ENCODE peak calls at places on chromosomes 13 and 19, in nine cellular contexts. Z is T-cell; E is pancreas; L is left cardiac atrium; G is stimulated activated effector memory CD8-positive, alpha-beta T cell treated with anti-CD3 and anti-CD28 coated beads, Interleukin-12 subunit alpha, Interleukin-12 subunit beta, amount 100 ng/mL, for 72 hours; M is mucosa of descending colon; O is right lobe of liver; C is effector memory CD8-positive, alpha-beta T cell; U is CD4-positive, alpha-beta T cell. H is an unnamed sample.
A peak's percentile ranks its signal among the peaks of the same experiment; 100 is the strongest.

GRCh38 chr13:99228737-99229691 is 28.4 kb downstream of the UBAC2 start:
- ATAC-seq in Z (peak; percentile 48), E (peak; percentile 48), L (peak; percentile 31), G (peak; percentile 86), M (peak; percentile 60), O (no peak), C (peak; percentile 80), U (peak; percentile 30), H (peak; percentile 72)

GRCh38 chr13:65091031-65091430 is 2139.1 kb downstream of the PCDH9 start:
- ATAC-seq in Z (no peak), E (no peak), L (no peak), G (no peak), M (no peak), O (no peak), C (no peak), U (no peak), H (no peak)

GRCh38 chr19:54415208-54415900 is at the start of gene TTYH1:
- ATAC-seq in Z (peak; percentile 33), E (peak; percentile 68), L (no peak), G (no peak), M (peak; percentile 32), O (no peak), C (peak; percentile 63), U (peak; percentile 66), H (no peak)

GRCh38 chr19:19062454-19063182 is 1.2 kb upstream of the SLC25A42 start:
- ATAC-seq in Z (no peak), E (no peak), L (no peak), G (no peak), M (no peak), O (no peak), C (no peak), U (no peak), H (no peak)

GRCh38 chr19:3673506-3674439 is 26.5 kb downstream of the PIP5K1C start:
- ATAC-seq in Z (no peak), E (no peak), L (no peak), G (no peak), M (no peak), O (no peak), C (no peak), U (no peak), H (no peak)

GRCh38 chr19:27964165-27964564 is 1248.8 kb downstream of the UQCRFS1 start:
- ATAC-seq in Z (no peak), E (peak; percentile 63), L (no peak), G (no peak), M (no peak), O (no peak), C (no peak), U (no peak), H (no peak)

GRCh38 chr19:30682576-30683536 is 310.7 kb downstream of the ZNF536 start:
- ATAC-seq in Z (no peak), E (peak; percentile 99), L (peak; percentile 83), G (peak; percentile 46), M (peak; percentile 77), O (peak; percentile 80), C (peak; percentile 32), U (peak; percentile 46), H (peak; percentile 46)

GRCh38 chr13:99191900-99192399 is 8.7 kb upstream of the UBAC2 start:
- ATAC-seq in Z (no peak), E (no peak), L (no peak), G (peak; percentile 55), M (peak; percentile 84), O (no peak), C (peak; percentile 25), U (no peak), H (no peak)

GRCh38 chr19:2294377-2295335 is 12.7 kb upstream of the PEAK3 start:
- ATAC-seq in Z (no peak), E (no peak), L (peak; percentile 68), G (no peak), M (peak; percentile 16), O (no peak), C (no peak), U (no peak), H (no peak)

GRCh38 chr13:97194473-97194872 is 27.7 kb upstream of the MBNL2 start:
- ATAC-seq in Z (no peak), E (peak; percentile 52), L (no peak), G (no peak), M (no peak), O (peak; percentile 80), C (no peak), U (no peak), H (no peak)

GRCh38 chr13:69660155-69660554 is 447.5 kb upstream of the ATXN8OS start:
- ATAC-seq in Z (no peak), E (no peak), L (no peak), G (no peak), M (no peak), O (no peak), C (no peak), U (no peak), H (no peak)

GRCh38 chr13:110536006-110536693 is 25.4 kb downstream of the RAB20 start:
- ATAC-seq in Z (no peak), E (peak; percentile 60), L (peak; percentile 64), G (no peak), M (peak; percentile 44), O (peak; percentile 72), C (peak; percentile 52), U (peak; percentile 51), H (no peak)

GRCh38 chr19:15210323-15210774 is 9.6 kb upstream of the NOTCH3 start:
- ATAC-seq in Z (no peak), E (peak; percentile 86), L (peak; percentile 75), G (peak; percentile 68), M (peak; percentile 68), O (peak; percentile 82), C (peak; percentile 50), U (no peak), H (peak; percentile 24)

GRCh38 chr13:35979378-35979911 is 151.7 kb downstream of the DCLK1 start:
- ATAC-seq in Z (no peak), E (peak; percentile 56), L (peak; percentile 85), G (no peak), M (peak; percentile 62), O (no peak), C (no peak), U (no peak), H (no peak)

GRCh38 chr13:42017264-42017663 is 31.2 kb upstream of the DGKH start:
- ATAC-seq in Z (no peak), E (no peak), L (no peak), G (no peak), M (peak; percentile 30), O (no peak), C (no peak), U (no peak), H (no peak)

GRCh38 chr19:35522745-35523327 is 5.3 kb downstream of the SBSN start:
- ATAC-seq in Z (no peak), E (no peak), L (no peak), G (no peak), M (peak; percentile 75), O (no peak), C (no peak), U (no peak), H (no peak)

H was measured in activated T-helper 17 cell treated with anti-CD3 and anti-CD28 coated beads, Interleukin-2, amount 50 U/mL, for 72 hours.